ENCODE peak calls at places on chromosomes 7 and 10, in eight cellular contexts. K is HEK293T, V is esophagus squamous epithelium, I is H54, B is AG04450, X is ELR, G is G401, L is T-cell. D is an unnamed sample.

GRCh38 chr10:64586930-64587503 is 1065.8 kb downstream of the REEP3 start:
- DNase-seq in I (no peak), B (no peak), K (no peak), G (no peak), V (no peak), X (no peak), L (no peak), D (no peak)

GRCh38 chr7:34734786-34735185 is 76.8 kb downstream of the NPSR1 start:
- DNase-seq in L (no peak), G (no peak), X (no peak), K (no peak), I (no peak), V (no peak), B (no peak), D (no peak)

GRCh38 chr10:106740071-106740470 is 424.4 kb downstream of the SORCS1 start:
- DNase-seq in L (no peak), G (no peak), K (no peak), X (no peak), I (no peak), V (no peak), B (no peak), D (no peak)

GRCh38 chr10:33117816-33118215 is 159.8 kb upstream of the ITGB1 start:
- DNase-seq in B (no peak), K (no peak), I (no peak), G (no peak), V (no peak), L (peak; percentile 63), X (no peak), D (peak; percentile 81)

GRCh38 chr10:100829933-100830727 is 82.6 kb upstream of the SLF2 start:
- DNase-seq in I (no peak), K (no peak), G (no peak), V (no peak), X (no peak), L (no peak), B (no peak), D (no peak)

GRCh38 chr7:94374721-94375120 is 20.0 kb upstream of the COL1A2 start:
- DNase-seq in B (no peak), I (no peak), V (no peak), G (no peak), L (no peak), X (peak; percentile 30), K (no peak), D (no peak)

GRCh38 chr10:80407836-80408197 is 534 bp upstream of the PRXL2A start:
- DNase-seq in X (no peak), V (no peak), K (no peak), G (peak; percentile 18), B (no peak), L (no peak), I (no peak), D (no peak)

GRCh38 chr10:110646417-110647135 is 2.4 kb downstream of the RBM20 start:
- DNase-seq in B (no peak), V (no peak), X (no peak), L (no peak), G (no peak), K (peak; percentile 64), I (no peak), D (no peak)

GRCh38 chr7:91843831-91844230 is 36.7 kb downstream of the MTERF1 start:
- DNase-seq in G (no peak), I (no peak), K (no peak), B (no peak), X (no peak), L (no peak), V (no peak), D (no peak)

GRCh38 chr10:99235469-99235871 is at the start of gene HPSE2:
- DNase-seq in V (no peak), L (no peak), B (no peak), X (no peak), G (no peak), I (no peak), K (no peak), D (no peak)

GRCh38 chr10:69337312-69338132 is 59.2 kb downstream of the HK1 start:
- DNase-seq in K (no peak), I (no peak), G (peak; percentile 61), L (no peak), V (no peak), B (peak; percentile 34), X (peak; percentile 91), D (no peak)

GRCh38 chr10:121216721-121217181 is 365.6 kb downstream of the WDR11 start:
- DNase-seq in G (peak; percentile 39), I (no peak), L (no peak), K (no peak), X (no peak), B (no peak), V (no peak), D (no peak)

GRCh38 chr10:72953687-72954086 is 919 bp downstream of the PLA2G12B start:
- DNase-seq in L (no peak), B (no peak), G (peak; percentile 1), K (no peak), V (no peak), I (no peak), X (no peak), D (no peak)

GRCh38 chr10:50358411-50358810 is 107.1 kb upstream of the ASAH2 start:
- DNase-seq in I (no peak), G (no peak), B (no peak), L (no peak), K (no peak), X (no peak), V (no peak), D (no peak)

GRCh38 chr7:13532028-13532753 is 457.3 kb downstream of the ETV1 start:
- DNase-seq in X (peak; percentile 22), I (no peak), G (no peak), V (no peak), B (no peak), K (no peak), L (no peak), D (no peak)

GRCh38 chr10:128125944-128126764 is at the start of gene MKI67:
- DNase-seq in I (peak; percentile 60), V (peak; percentile 30), B (peak; percentile 57), X (peak; percentile 96), G (peak; percentile 48), L (peak; percentile 89), K (peak; percentile 91), D (peak; percentile 85)

D was measured in CD4-positive, CD25-positive, alpha-beta regulatory T cell.